ENCODE peak calls at places on chromosomes 12 and 14, in six cellular contexts. P is hepatocyte, R is GM10248, Q is endothelial cell, T is NB4, Y is IMR-90. L is an unnamed sample.

GRCh38 chr12:89376844-89377243 is 24.5 kb upstream of the DUSP6 start:
- DNase-seq in P (no peak), R (no peak), Q (no peak), T (no peak), Y (no peak), L (no peak)

GRCh38 chr12:105352049-105352448 is 21.6 kb downstream of the C12orf75 start:
- DNase-seq in P (no peak), R (peak), Q (no peak), T (peak), Y (no peak), L (no peak)

GRCh38 chr14:105538481-105539049 is 12.2 kb downstream of the TMEM121 start:
- DNase-seq in P (peak), R (no peak), Q (no peak), T (no peak), Y (no peak), L (no peak)

GRCh38 chr12:30546121-30546520 is 149.5 kb downstream of the IPO8 start:
- DNase-seq in P (no peak), R (no peak), Q (no peak), T (no peak), Y (no peak), L (no peak)

GRCh38 chr12:46442239-46442638 is 69.7 kb upstream of the SLC38A2 start:
- DNase-seq in P (no peak), R (no peak), Q (no peak), T (no peak), Y (peak), L (no peak)

GRCh38 chr12:52872644-52873384 is 24.0 kb upstream of the KRT78 start:
- DNase-seq in P (peak), R (no peak), Q (no peak), T (no peak), Y (no peak), L (peak)

GRCh38 chr14:73997944-73998451 is 21.1 kb downstream of the ENTPD5 start:
- DNase-seq in P (no peak), R (no peak), Q (no peak), T (no peak), Y (no peak), L (no peak)

GRCh38 chr12:28993720-28994119 is 155.4 kb upstream of the FAR2 start:
- DNase-seq in P (peak), R (no peak), Q (no peak), T (no peak), Y (no peak), L (no peak)

GRCh38 chr12:110906985-110907384 is 13.4 kb downstream of the MYL2 start:
- DNase-seq in P (no peak), R (no peak), Q (no peak), T (no peak), Y (no peak), L (no peak)

GRCh38 chr14:39107624-39108023 is 4.6 kb upstream of the SEC23A start:
- DNase-seq in P (peak), R (peak), Q (no peak), T (peak), Y (peak), L (no peak)

GRCh38 chr14:100567009-100567876 is 20.0 kb downstream of the BEGAIN start:
- DNase-seq in P (no peak), R (no peak), Q (no peak), T (no peak), Y (no peak), L (no peak)

GRCh38 chr12:121525411-121525810 is 55.4 kb downstream of the KDM2B start:
- DNase-seq in P (no peak), R (no peak), Q (no peak), T (no peak), Y (no peak), L (no peak)

GRCh38 chr12:43309845-43310405 is 242.1 kb downstream of the ADAMTS20 start:
- DNase-seq in P (no peak), R (no peak), Q (no peak), T (no peak), Y (peak), L (no peak)

GRCh38 chr12:19220205-19220604 is 90.7 kb downstream of the PLEKHA5 start:
- DNase-seq in P (no peak), R (no peak), Q (no peak), T (no peak), Y (peak), L (no peak)

GRCh38 chr12:51823875-51824565 is 24.5 kb downstream of the FIGNL2 start:
- DNase-seq in P (peak), R (no peak), Q (peak), T (peak), Y (peak), L (no peak)

GRCh38 chr12:3752096-3752709 is 706 bp downstream of the CRACR2A start:
- DNase-seq in P (peak), R (peak), Q (peak), T (peak), Y (no peak), L (no peak)

GRCh38 chr14:103856105-103856504 is 8.7 kb upstream of the PPP1R13B start:
- DNase-seq in P (no peak), R (no peak), Q (no peak), T (no peak), Y (no peak), L (no peak)

GRCh38 chr14:103854017-103854808 is 6.8 kb upstream of the PPP1R13B start:
- DNase-seq in P (no peak), R (no peak), Q (no peak), T (no peak), Y (no peak), L (no peak)

GRCh38 chr14:103855734-103856095 is 8.3 kb upstream of the PPP1R13B start:
- DNase-seq in P (no peak), R (no peak), Q (no peak), T (no peak), Y (no peak), L (no peak)

GRCh38 chr14:103857256-103857655 is 9.9 kb upstream of the PPP1R13B start:
- DNase-seq in P (no peak), R (no peak), Q (no peak), T (no peak), Y (no peak), L (no peak)

DNA sequence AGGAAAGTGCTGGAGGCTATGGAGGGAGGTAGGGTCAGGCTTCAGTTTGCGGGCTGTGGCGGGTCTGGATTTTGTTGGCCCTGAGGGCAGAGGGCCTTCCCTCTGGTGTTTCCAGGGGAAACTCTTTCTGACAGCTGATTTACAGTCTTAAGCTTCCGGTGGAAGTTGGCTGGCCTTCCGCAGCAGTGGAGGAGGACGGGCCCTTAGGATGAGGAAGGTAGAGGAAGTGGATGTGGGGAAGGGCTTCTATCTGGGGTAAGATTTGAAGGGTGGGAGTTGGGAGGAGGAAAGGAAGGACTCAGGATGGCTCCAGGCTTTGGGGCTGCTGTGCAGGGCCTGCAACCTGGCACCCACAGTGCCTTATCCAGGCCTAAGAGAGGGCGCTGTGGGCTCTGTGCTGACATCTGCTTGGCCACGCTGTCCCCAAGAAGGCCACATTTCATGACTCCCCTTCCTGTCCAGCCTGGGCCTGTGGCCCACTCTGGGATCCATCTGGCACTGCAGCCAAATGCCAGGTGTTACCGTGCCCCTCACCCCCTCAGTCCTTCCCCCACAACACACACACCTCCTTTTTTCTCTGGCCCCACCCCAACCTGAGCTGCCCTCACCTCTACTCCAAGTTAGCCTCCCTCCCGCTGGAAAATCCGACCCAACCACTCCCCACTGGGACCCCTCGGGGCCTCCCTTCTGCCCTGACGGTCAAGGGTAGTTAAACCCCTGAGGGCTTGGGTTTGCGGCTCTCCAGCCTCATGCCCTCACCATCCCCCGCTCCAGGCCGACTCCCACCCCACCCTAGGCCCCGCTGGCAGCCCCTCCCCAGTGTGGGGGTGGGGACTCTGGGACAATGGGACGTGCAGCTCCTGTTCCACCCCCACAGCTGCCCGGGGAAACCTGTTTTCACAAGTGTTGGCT is 7.7 kb upstream of the PPP1R13B start:
- DNase-seq in P (peak), R (no peak), Q (peak), T (no peak), Y (no peak), L (peak)
- TF ChIP-seq CTCF in P (no peak), R (no peak), Q (no peak), T (no peak), Y (no peak), L (no peak)

GRCh38 chr14:68251766-68252100 is 432.2 kb downstream of the RAD51B start:
- DNase-seq in P (no peak), R (no peak), Q (no peak), T (no peak), Y (no peak), L (no peak)
- TF ChIP-seq CTCF in P (no peak), R (no peak), Q (no peak), T (no peak), Y (no peak), L (no peak)

GRCh38 chr12:68364893-68365725 is 32.9 kb upstream of the MDM1 start:
- DNase-seq in P (peak), R (peak), Q (peak), T (peak), Y (peak), L (peak)
- TF ChIP-seq CTCF in P (no peak), R (no peak), Q (no peak), T (no peak), Y (no peak), L (no peak)

DNA sequence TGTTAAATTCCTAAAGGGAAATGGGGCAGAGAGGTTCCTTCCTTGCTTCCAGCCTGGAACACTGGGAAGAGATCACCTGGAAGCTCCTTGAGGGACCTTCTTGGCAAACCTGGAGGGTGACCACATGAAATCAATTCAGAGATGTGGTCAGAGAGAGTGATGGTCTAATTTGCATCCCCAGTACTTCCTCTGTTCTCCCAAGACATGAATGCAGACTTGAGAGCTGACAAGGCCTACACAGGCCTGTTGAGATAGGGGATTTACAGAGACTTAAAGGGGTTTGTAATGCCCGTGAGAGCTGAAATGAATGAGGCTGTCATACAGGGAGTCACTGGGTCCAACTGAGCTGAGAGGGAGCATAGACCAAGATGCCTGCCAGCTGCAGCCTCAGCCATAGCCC is 45.1 kb downstream of the TMX1 start:
- DNase-seq in P (no peak), R (peak), Q (no peak), T (no peak), Y (no peak), L (no peak)
- TF ChIP-seq CTCF in P (no peak), R (no peak), Q (no peak), T (no peak), Y (no peak), L (no peak)

GRCh38 chr12:48980953-48981756 is 3.0 kb downstream of the WNT1 start:
- DNase-seq in P (no peak), R (peak), Q (no peak), T (peak), Y (peak), L (no peak)
- TF ChIP-seq CTCF in P (peak), R (peak), Q (no peak), T (no peak), Y (no peak), L (peak)

GRCh38 chr12:31959701-31960391 is 631 bp downstream of the RESF1 start:
- DNase-seq in P (peak), R (peak), Q (peak), T (peak), Y (peak), L (peak)
- TF ChIP-seq CTCF in P (peak), R (peak), Q (no peak), T (peak), Y (peak), L (no peak)

GRCh38 chr12:99822273-99822672 is 162.5 kb downstream of the ANKS1B start:
- DNase-seq in P (no peak), R (no peak), Q (no peak), T (no peak), Y (no peak), L (no peak)
- TF ChIP-seq CTCF in P (no peak), R (no peak), Q (no peak), T (peak), Y (no peak), L (no peak)

GRCh38 chr14:72708708-72709475 is 185.0 kb downstream of the DPF3 start:
- DNase-seq in P (peak), R (no peak), Q (no peak), T (no peak), Y (no peak), L (no peak)
- TF ChIP-seq CTCF in P (no peak), R (no peak), Q (no peak), T (no peak), Y (no peak), L (no peak)

L was measured in nephron progenitor cell.